ENCODE peak calls at places on chromosomes 6 and 20, in six cellular contexts. K is mesendoderm; Q is heart left ventricle; A is hepatocyte; C is CD4-positive, CD25-positive, alpha-beta regulatory T cell; E is HCT116. D is an unnamed sample.

GRCh38 chr20:43650997-43651525 is 15.9 kb upstream of the MYBL2 start:
- DNase-seq in Q (no peak), E (no peak), K (no peak), A (no peak), C (no peak), D (no peak)

GRCh38 chr6:132405143-132405915 is 4.1 kb upstream of the MOXD1 start:
- DNase-seq in C (no peak), E (no peak), Q (no peak), K (no peak), A (no peak), D (no peak)

GRCh38 chr20:17902531-17903083 is 66.0 kb downstream of the SNX5 start:
- DNase-seq in A (no peak), E (no peak), Q (no peak), C (no peak), K (no peak), D (no peak)

GRCh38 chr20:37598611-37599342 is 71.1 kb upstream of the BLCAP start:
- DNase-seq in Q (no peak), K (no peak), C (no peak), E (no peak), A (no peak), D (no peak)

GRCh38 chr20:57857118-57857517 is 147.3 kb upstream of the PMEPA1 start:
- DNase-seq in K (no peak), C (no peak), E (no peak), Q (no peak), A (no peak), D (no peak)

GRCh38 chr20:36527331-36528125 is 13.8 kb upstream of the MYL9 start:
- DNase-seq in E (no peak), K (no peak), Q (no peak), A (no peak), C (no peak), D (no peak)

GRCh38 chr6:41190791-41191190 is 10.2 kb downstream of the TREML2 start:
- DNase-seq in C (no peak), Q (no peak), E (no peak), A (no peak), K (no peak), D (no peak)

GRCh38 chr6:34953084-34954025 is 64.3 kb downstream of the ANKS1A start:
- DNase-seq in K (peak), C (no peak), A (peak), Q (no peak), E (peak), D (no peak)

GRCh38 chr20:20694591-20694990 is 17.9 kb downstream of the RALGAPA2 start:
- DNase-seq in K (no peak), E (no peak), A (no peak), Q (no peak), C (no peak), D (no peak)

GRCh38 chr6:51855310-51856082 is 231.9 kb downstream of the PKHD1 start:
- DNase-seq in C (no peak), A (peak), K (peak), Q (no peak), E (peak), D (peak)

GRCh38 chr20:63187338-63188158 is 28.4 kb downstream of the YTHDF1 start:
- DNase-seq in C (no peak), Q (no peak), A (no peak), K (no peak), E (no peak), D (no peak)

GRCh38 chr20:37398750-37399621 is 53.0 kb downstream of the SRC start:
- DNase-seq in K (no peak), A (peak), E (no peak), Q (no peak), C (no peak), D (no peak)

GRCh38 chr6:55916188-55916587 is 40.8 kb upstream of the BMP5 start:
- DNase-seq in E (no peak), A (no peak), Q (no peak), K (peak), C (no peak), D (no peak)

DNA sequence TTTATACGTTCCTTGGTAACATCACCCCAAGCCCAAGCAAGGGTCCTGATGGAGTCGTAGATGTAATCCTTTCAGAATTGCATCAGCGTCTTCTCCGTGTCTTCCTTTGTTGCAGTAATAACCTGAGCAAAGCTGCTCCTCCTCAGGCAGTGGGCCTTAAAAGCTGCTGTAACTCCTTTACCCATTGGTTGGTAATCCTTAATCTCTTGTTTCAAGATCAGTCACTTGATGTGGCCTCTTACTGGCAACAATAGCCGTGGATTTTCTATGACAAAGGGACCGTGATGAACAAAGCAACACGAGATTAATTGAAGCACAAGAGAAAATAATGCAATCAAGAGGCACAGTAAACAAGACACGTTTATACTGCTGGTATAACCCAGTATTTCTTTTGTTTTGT is 44.6 kb downstream of the ALDH5A1 start:
- DNase-seq in C (no peak), K (no peak), E (no peak), Q (no peak), A (no peak), D (no peak)
- H3K27ac ChIP-seq in C (no peak), K (no peak), E (no peak), Q (no peak), A (no peak), D (no peak)

GRCh38 chr6:157758516-157759023 is 64.5 kb upstream of the SNX9 start:
- DNase-seq in A (no peak), E (no peak), K (no peak), C (no peak), Q (no peak), D (no peak)

GRCh38 chr6:157760589-157761330 is 62.3 kb upstream of the SNX9 start:
- DNase-seq in E (no peak), Q (no peak), K (no peak), C (no peak), A (no peak), D (no peak)

GRCh38 chr6:157759028-157759427 is 64.0 kb upstream of the SNX9 start:
- DNase-seq in Q (no peak), E (no peak), C (no peak), A (no peak), K (no peak), D (no peak)

GRCh38 chr6:157761331-157761921 is 61.6 kb upstream of the SNX9 start:
- DNase-seq in Q (no peak), C (peak), E (no peak), A (no peak), K (no peak), D (peak)

GRCh38 chr6:157760137-157760536 is 62.9 kb upstream of the SNX9 start:
- DNase-seq in K (no peak), Q (no peak), A (no peak), E (no peak), C (no peak), D (no peak)
- H3K27ac ChIP-seq in K (no peak), Q (no peak), A (peak), E (peak), C (no peak), D (no peak)

DNA sequence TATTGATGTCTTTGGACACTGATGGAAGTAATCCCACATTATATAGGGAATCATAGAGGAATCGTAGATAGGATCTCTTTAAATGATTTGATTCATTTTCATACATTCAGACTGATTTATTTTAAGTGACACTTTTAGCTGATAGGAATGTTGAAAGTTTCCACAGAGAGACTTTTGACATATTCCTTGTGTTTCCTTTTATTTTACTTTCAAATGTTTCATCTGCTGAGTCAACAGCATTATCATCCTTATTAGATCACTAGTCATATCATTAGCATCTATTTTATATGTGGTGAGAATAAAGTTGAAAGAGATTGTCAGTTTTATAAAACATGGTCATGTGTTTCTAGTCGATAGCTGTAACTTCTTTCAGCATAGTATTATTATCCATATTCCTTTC is 13.4 kb downstream of the DCBLD1 start:
- DNase-seq in Q (no peak), E (no peak), K (no peak), C (no peak), A (no peak), D (no peak)
- H3K27ac ChIP-seq in Q (no peak), E (no peak), K (no peak), C (no peak), A (no peak), D (no peak)

GRCh38 chr20:49696594-49696993 is 17.1 kb downstream of the B4GALT5 start:
- DNase-seq in E (no peak), Q (no peak), C (no peak), K (no peak), A (no peak), D (no peak)
- H3K27ac ChIP-seq in E (peak), Q (no peak), C (no peak), K (no peak), A (peak), D (no peak)

DNA sequence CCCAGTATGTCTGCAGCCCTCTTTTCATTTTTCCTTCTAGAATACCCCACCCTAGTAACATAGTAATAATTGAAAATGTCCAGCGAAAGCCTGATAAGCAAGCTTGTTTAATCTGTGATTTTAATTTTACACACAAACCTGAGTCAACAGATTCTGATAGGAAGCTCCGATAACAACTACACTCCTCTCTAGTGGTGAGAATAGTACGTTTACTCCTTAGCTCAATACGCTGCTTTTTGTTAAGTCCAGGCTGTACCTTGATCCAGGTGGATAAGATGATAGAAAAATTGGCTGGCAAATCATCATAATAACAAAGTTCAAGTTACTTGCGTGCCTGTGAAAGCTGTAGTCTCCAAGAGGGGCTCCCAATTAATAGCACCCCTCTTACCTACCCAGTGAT is 25.5 kb upstream of the DCBLD1 start:
- DNase-seq in A (no peak), Q (no peak), C (no peak), K (no peak), E (no peak), D (no peak)
- H3K27ac ChIP-seq in A (peak), Q (no peak), C (no peak), K (no peak), E (no peak), D (no peak)

GRCh38 chr6:111864138-111865048 is 8.9 kb downstream of the FYN start:
- DNase-seq in Q (no peak), A (no peak), C (no peak), E (no peak), K (no peak), D (no peak)

GRCh38 chr6:111858347-111858746 is 14.9 kb downstream of the FYN start:
- DNase-seq in Q (no peak), K (no peak), C (no peak), A (no peak), E (no peak), D (no peak)

GRCh38 chr6:111862727-111863126 is 10.5 kb downstream of the FYN start:
- DNase-seq in A (no peak), K (peak), Q (no peak), C (no peak), E (no peak), D (no peak)

GRCh38 chr6:111862314-111862713 is 10.9 kb downstream of the FYN start:
- DNase-seq in C (no peak), E (no peak), A (no peak), Q (no peak), K (no peak), D (no peak)

DNA sequence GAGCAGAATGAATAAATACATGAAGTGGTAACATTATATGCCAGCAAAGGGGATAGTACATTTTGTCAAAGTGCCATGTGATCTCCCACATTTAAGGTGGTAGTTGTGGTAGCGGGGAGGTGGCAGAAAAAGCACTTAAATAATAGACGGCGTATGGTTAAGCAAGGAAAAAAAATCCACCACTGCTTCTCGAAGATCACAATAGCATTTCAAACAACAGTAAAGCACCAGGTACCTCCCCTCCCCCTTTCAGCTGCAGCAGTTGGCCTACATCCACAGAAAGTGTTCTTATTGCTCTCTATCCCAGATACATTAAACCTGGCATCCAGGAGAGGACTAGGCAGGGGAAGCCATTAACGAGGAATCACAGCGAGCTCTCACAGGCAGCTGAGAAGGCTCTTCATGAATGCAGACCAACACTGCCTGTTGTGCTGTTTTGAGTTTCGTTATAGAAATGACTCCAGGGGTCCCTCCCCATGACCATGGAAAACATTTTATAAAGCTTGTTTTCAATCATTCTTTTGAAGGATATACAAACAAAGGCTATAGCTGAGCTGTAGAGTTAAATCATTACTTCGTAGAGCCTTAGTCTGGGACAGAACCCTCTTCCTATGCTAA is 11.8 kb downstream of the FYN start:
- DNase-seq in Q (no peak), K (no peak), E (no peak), C (no peak), A (no peak), D (no peak)
- H3K27ac ChIP-seq in Q (no peak), K (no peak), E (no peak), C (no peak), A (no peak), D (no peak)

GRCh38 chr6:25008707-25009106 is 72.9 kb upstream of the RIPOR2 start:
- DNase-seq in Q (no peak), C (no peak), E (no peak), K (no peak), A (no peak), D (no peak)
- H3K27ac ChIP-seq in Q (no peak), C (peak), E (no peak), K (no peak), A (no peak), D (peak)

DNA sequence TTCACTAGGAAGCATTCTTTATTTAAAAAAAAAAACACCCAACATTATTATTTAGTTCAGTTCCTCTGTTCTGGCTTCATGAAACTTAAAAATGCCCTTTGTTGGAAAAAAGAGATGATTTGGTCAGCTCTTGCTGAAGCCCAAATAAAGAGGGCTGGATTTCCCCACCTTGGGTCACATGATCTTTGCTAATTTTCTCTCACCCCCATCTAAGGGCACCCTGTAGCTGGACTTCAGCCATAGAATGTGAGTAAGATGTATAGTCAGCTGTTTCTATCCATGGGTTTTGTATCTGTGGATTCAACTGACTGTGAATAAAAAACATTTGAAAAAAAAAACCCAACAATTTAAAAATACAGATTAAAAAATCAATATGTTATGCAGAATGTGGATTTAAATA is 213.9 kb upstream of the SULF2 start:
- DNase-seq in E (no peak), Q (no peak), C (no peak), A (no peak), K (no peak), D (no peak)
- H3K27ac ChIP-seq in E (no peak), Q (no peak), C (no peak), A (no peak), K (no peak), D (no peak)

DNA sequence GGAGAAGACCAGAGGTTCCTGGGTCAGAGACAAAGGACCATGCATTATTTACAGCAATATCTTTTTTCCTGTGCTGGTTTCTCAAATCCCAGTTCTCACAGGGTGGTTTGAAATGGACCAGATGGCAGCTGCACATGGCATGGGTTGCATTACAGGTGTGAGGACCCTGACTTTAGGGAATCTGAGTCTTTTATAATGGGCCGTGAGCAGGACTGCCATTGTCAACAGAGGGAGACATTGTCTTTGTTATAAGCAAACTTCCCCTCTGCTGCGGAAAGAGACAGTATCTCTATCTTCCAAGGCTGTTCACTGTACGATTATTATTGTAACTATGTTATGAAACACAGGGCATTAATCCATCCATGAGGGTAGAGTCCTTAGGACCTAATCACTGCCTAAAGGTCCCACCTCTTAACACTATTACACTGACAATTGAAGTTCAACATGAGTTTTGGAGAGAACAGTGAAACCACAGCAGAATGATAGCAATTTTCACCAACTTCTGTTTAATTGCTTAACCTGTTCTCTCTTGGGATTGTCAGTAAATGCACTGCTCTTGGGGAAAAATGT is 156.1 kb upstream of the AGPAT4 start:
- DNase-seq in A (no peak), K (no peak), C (no peak), E (no peak), Q (no peak), D (no peak)
- H3K27ac ChIP-seq in A (no peak), K (no peak), C (no peak), E (no peak), Q (no peak), D (no peak)